ENCODE peak calls at places on chromosomes 16 and 17, in five cellular contexts. A, O, N, E and R are unnamed samples.

GRCh38 chr16:86710602-86710950 is 132.2 kb downstream of the FOXL1 start:
- DNase-seq in E (no peak), O (no peak), A (no peak), N (no peak), R (no peak)

GRCh38 chr17:76529224-76529642 is 8.3 kb downstream of the CYGB start:
- DNase-seq in E (no peak), O (peak), A (peak), N (no peak), R (peak)

GRCh38 chr17:21174719-21175118 is 39.2 kb downstream of the TMEM11 start:
- DNase-seq in E (no peak), A (peak), N (no peak), O (no peak), R (no peak)

GRCh38 chr17:63514974-63515373 is 8.2 kb upstream of the KCNH6 start:
- DNase-seq in A (no peak), O (no peak), N (no peak), E (no peak), R (no peak)

GRCh38 chr17:50564916-50565315 is 4.4 kb downstream of the CACNA1G start:
- DNase-seq in N (no peak), E (no peak), A (peak), O (no peak), R (peak)

GRCh38 chr17:82977586-82977985 is 101.8 kb upstream of the METRNL start:
- DNase-seq in A (no peak), E (no peak), N (no peak), O (no peak), R (no peak)

GRCh38 chr16:23966577-23966976 is 130.8 kb downstream of the PRKCB start:
- DNase-seq in N (no peak), E (no peak), A (no peak), O (no peak), R (no peak)

GRCh38 chr17:77326636-77327035 is 185.9 kb downstream of the SEC14L1 start:
- DNase-seq in N (peak), O (no peak), E (no peak), A (no peak), R (no peak)

GRCh38 chr17:7380321-7380720 is 568 bp upstream of the TNK1 start:
- DNase-seq in A (peak), O (peak), E (no peak), N (no peak), R (peak)

GRCh38 chr17:74361613-74362391 is at the start of gene BTBD17:
- DNase-seq in A (peak), N (peak), O (peak), E (no peak), R (no peak)

GRCh38 chr17:75835315-75835987 is 8.8 kb downstream of the UNC13D start:
- DNase-seq in N (no peak), E (no peak), O (no peak), A (peak), R (no peak)

GRCh38 chr17:65062168-65062915 is 5.8 kb upstream of the GNA13 start:
- DNase-seq in O (peak), N (no peak), E (no peak), A (peak), R (no peak)

GRCh38 chr16:78973041-78973440 is 627.5 kb downstream of the MAF start:
- DNase-seq in O (no peak), E (no peak), A (no peak), N (no peak), R (no peak)

GRCh38 chr16:58031016-58031800 is 5.7 kb downstream of the MMP15 start:
- DNase-seq in O (no peak), A (no peak), E (no peak), N (no peak), R (no peak)

GRCh38 chr17:60135160-60135950 is 14.4 kb upstream of the CA4 start:
- DNase-seq in A (peak), O (peak), E (peak), N (peak), R (peak)

GRCh38 chr17:6468051-6468790 is 24.0 kb downstream of the PIMREG start:
- DNase-seq in A (no peak), E (no peak), O (no peak), N (no peak), R (no peak)

GRCh38 chr17:75850928-75851692 is 4.0 kb downstream of the WBP2 start:
- DNase-seq in N (no peak), A (no peak), E (no peak), O (no peak), R (no peak)

GRCh38 chr17:63023049-63023448 is 57.0 kb downstream of the TANC2 start:
- DNase-seq in E (no peak), N (no peak), O (no peak), A (no peak), R (no peak)

GRCh38 chr17:42130310-42130936 is 7.8 kb downstream of the HSPB9 start:
- DNase-seq in E (no peak), A (no peak), N (no peak), O (no peak), R (no peak)

GRCh38 chr16:14501331-14502255 is 128.5 kb downstream of the PARN start:
- DNase-seq in N (peak), O (peak), A (peak), E (no peak), R (peak)

GRCh38 chr16:72098936-72099335 is 5.3 kb downstream of the DHX38 start:
- DNase-seq in N (no peak), O (no peak), E (no peak), A (no peak), R (no peak)

GRCh38 chr17:82301300-82301915 is 16.0 kb downstream of the CD7 start:
- DNase-seq in N (no peak), E (no peak), A (no peak), O (no peak), R (no peak)

GRCh38 chr17:18041776-18042175 is 2.6 kb downstream of the GID4 start:
- DNase-seq in O (peak), E (no peak), N (no peak), A (peak), R (peak)

GRCh38 chr17:14019186-14019956 is 49.9 kb upstream of the COX10 start:
- DNase-seq in O (peak), N (no peak), E (no peak), A (peak), R (peak)

GRCh38 chr17:81858170-81858966 is 2.0 kb downstream of the P4HB start:
- DNase-seq in E (no peak), A (peak), N (no peak), O (peak), R (no peak)

GRCh38 chr17:7845359-7846062 is 9.4 kb upstream of the TMEM88 start:
- DNase-seq in N (no peak), E (no peak), O (no peak), A (no peak), R (no peak)

GRCh38 chr16:8869212-8869987 is 594 bp upstream of the CARHSP1 start:
- DNase-seq in N (no peak), O (no peak), E (no peak), A (no peak), R (no peak)

GRCh38 chr16:60608971-60609370 is 1427.3 kb downstream of the CDH8 start:
- DNase-seq in O (no peak), E (no peak), A (no peak), N (no peak), R (no peak)

GRCh38 chr17:13594762-13595697 is 6.7 kb downstream of the HS3ST3A1 start:
- DNase-seq in E (peak), O (peak), A (peak), N (peak), R (peak)

GRCh38 chr16:8951447-8952280 is 12.0 kb downstream of the USP7 start:
- DNase-seq in N (peak), A (no peak), O (peak), E (no peak), R (no peak)

GRCh38 chr17:67490471-67490870 is 113.4 kb downstream of the PITPNC1 start:
- DNase-seq in E (no peak), O (no peak), N (no peak), A (no peak), R (peak)

GRCh38 chr16:80441935-80442334 is 98.9 kb upstream of the DYNLRB2 start:
- DNase-seq in N (no peak), A (no peak), O (no peak), E (no peak), R (no peak)

GRCh38 chr17:40179923-40180659 is 2.8 kb downstream of the RAPGEFL1 start:
- DNase-seq in N (no peak), A (peak), E (no peak), O (no peak), R (peak)

GRCh38 chr16:69077251-69077650 is 28.2 kb upstream of the HAS3 start:
- DNase-seq in E (no peak), A (peak), N (no peak), O (peak), R (peak)

GRCh38 chr17:38926290-38927070 is 1.1 kb downstream of the LASP1NB start:
- DNase-seq in N (no peak), A (no peak), E (no peak), O (no peak), R (peak)

GRCh38 chr17:40319651-40320550 is 10.9 kb downstream of the RARA start:
- DNase-seq in E (peak), A (peak), O (no peak), N (peak), R (no peak)

GRCh38 chr16:85569615-85570212 is 43.4 kb upstream of the GSE1 start:
- DNase-seq in N (peak), O (peak), A (peak), E (no peak), R (peak)

GRCh38 chr16:64459821-64460220 is 662.0 kb downstream of the CDH11 start:
- DNase-seq in A (peak), E (no peak), N (no peak), O (no peak), R (peak)

GRCh38 chr17:7589891-7590611 is at the start of gene SOX15:
- DNase-seq in N (no peak), A (peak), O (peak), E (no peak), R (peak)